ENCODE peak calls at places on chromosomes 6 and 20, in six cellular contexts. U, P, E, W, Q and L are unnamed samples.

GRCh38 chr6:139736507-139736906 is 362.1 kb upstream of the CITED2 start:
- DNase-seq in P (no peak), U (no peak), W (no peak), E (no peak), Q (no peak), L (no peak)

GRCh38 chr6:28657756-28658465 is 132.2 kb downstream of the GPX5 start:
- DNase-seq in Q (peak), E (peak), P (peak), U (peak), W (peak), L (peak)

GRCh38 chr6:133977983-133978895 is 25.2 kb downstream of the TBPL1 start:
- DNase-seq in P (peak), W (no peak), U (no peak), E (peak), Q (no peak), L (no peak)

GRCh38 chr6:138310294-138310693 is 67.4 kb upstream of the SMIM28 start:
- DNase-seq in U (no peak), E (peak), W (no peak), P (no peak), Q (no peak), L (no peak)

GRCh38 chr6:129672345-129672691 is 37.7 kb downstream of the ARHGAP18 start:
- DNase-seq in E (no peak), U (no peak), P (no peak), W (no peak), Q (no peak), L (no peak)

GRCh38 chr20:1273366-1273765 is 7.3 kb downstream of the SNPH start:
- DNase-seq in W (no peak), E (no peak), U (no peak), Q (no peak), P (no peak), L (no peak)

GRCh38 chr20:295804-296203 is 1.6 kb upstream of the ZCCHC3 start:
- DNase-seq in U (no peak), W (no peak), E (no peak), P (no peak), Q (no peak), L (peak)

GRCh38 chr6:127154509-127154908 is 36.0 kb downstream of the RSPO3 start:
- DNase-seq in E (no peak), P (no peak), U (no peak), W (no peak), Q (no peak), L (no peak)

GRCh38 chr6:33092385-33092784 is 16.6 kb downstream of the HLA-DPB1 start:
- DNase-seq in U (no peak), P (no peak), W (no peak), Q (no peak), E (no peak), L (no peak)

GRCh38 chr6:40909811-40910210 is 129.2 kb downstream of the UNC5CL start:
- DNase-seq in W (no peak), Q (no peak), P (no peak), U (no peak), E (no peak), L (no peak)

GRCh38 chr20:34997171-34997570 is 41.5 kb downstream of the MYH7B start:
- DNase-seq in W (no peak), E (no peak), U (peak), P (peak), Q (no peak), L (no peak)

DNA sequence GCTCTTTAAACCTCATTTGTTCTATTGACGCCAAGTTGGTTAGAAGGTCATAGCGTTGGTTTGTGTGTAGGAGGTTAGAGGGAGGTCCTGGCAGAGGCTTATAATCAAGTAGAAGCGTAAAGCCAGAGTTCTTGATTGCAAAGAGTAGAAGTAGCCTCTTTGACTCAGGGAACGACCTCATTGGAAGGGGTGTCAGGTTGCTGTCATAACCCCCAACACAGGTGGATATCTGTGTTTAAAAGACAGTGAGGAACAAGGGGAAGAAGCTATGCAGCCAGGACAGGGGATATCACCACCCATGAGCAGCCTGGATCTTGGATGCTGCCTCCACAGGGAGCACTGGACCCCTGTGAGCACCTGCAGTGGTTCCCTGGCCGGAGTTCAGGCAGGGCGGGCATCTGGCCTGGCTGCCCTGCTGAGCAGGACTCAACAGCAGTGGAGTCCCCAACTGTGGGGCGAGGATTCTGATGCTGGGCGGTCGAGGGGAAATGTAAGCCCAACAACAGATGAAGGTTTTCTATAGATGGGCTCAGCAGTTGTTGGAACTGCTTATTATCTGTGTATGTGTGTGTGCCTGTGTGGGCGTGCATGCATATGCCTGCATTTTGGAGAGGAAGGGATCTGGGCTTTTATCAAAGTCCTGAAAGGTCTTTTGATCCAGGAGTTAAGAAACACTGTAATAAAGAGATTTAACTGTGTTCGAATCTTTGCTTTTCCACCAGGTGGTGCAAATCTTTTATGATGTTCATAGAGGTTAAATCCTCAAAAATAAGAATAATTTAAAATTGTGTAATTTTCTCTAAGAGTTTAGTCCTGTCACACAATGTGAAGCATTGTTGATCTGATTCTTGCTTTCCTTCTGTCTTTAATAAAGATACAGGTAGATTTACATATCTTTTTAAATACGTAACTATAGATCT is 27.7 kb downstream of the HIVEP1 start:
- DNase-seq in Q (no peak), P (no peak), W (no peak), U (no peak), E (no peak), L (no peak)
- H3K23ac ChIP-seq in Q (no peak), P (peak), W (no peak), U (no peak), E (no peak), L (no peak)

GRCh38 chr20:49618289-49618688 is 50.4 kb upstream of the PTGIS start:
- DNase-seq in E (no peak), P (no peak), U (no peak), Q (no peak), W (no peak), L (no peak)
- H2BK15ac ChIP-seq in E (no peak), P (no peak), U (no peak), Q (no peak), W (no peak), L (no peak)

DNA sequence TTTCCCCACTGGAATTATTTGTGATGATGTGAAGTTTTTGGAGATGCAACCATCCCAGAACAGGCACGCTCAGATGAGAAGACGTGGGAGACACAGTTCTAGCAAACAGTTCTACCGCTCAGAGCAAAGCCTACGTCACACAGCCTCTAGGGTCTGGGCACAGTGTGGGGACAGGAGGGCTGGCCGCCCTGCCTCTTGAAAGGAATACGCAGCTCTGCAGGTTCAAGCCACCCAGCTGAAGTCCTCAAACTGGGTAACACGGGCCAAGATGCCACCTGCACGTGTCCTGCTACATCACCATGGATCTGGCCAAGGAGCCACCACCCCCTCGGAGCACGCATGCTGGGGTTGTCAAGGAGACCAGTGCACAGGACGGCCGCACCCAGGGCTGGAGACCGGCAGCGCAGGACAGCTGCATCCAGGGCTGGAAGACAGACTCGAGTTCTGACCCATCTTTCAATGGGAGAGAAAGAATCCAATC is 75.0 kb downstream of the NOL4L start:
- DNase-seq in Q (no peak), E (no peak), U (peak), W (no peak), P (no peak), L (no peak)
- H3K18ac ChIP-seq in Q (no peak), E (no peak), U (no peak), W (peak), P (no peak), L (no peak)

DNA sequence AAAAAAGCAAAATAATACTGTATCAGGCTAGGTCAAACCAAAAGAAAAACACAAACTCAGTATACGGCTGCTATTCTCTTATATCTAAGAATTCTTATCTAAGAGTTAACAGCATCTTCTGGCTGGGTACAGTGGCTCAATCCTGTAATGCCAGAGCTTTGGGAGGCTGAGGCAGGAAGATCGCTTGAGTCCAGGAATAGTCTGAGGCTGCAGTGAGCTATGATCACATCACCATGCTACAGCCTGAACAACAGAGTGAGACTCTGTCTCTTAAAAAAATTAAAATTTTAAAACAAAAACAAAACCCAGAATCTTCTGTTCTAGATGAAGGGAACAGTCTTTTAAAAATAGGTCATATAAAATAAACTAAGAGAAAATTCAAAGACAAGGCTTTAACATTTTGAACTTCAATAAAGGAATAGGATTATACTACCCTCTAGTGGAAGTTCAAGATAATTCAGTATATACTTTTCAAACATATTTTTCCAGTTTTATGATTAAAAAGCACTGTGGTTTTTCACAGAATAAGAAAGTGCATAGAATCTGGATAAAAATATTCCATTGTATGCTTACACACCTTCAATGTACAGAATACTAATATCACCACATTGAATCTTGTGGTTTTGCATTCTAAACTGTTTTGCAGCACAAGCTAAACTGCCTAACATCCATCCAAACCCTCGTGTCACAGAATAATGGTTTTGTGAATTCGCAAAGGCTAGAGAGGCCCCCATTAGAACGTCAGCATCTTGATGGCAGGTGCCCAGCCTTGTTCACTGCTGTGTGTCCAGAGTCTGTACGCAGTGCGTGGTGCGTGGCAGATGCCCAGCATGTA is 39.3 kb downstream of the DTNBP1 start:
- DNase-seq in E (peak), W (no peak), U (no peak), Q (no peak), P (peak), L (peak)
- H3K23ac ChIP-seq in E (no peak), W (no peak), U (no peak), Q (no peak), P (no peak), L (no peak)

DNA sequence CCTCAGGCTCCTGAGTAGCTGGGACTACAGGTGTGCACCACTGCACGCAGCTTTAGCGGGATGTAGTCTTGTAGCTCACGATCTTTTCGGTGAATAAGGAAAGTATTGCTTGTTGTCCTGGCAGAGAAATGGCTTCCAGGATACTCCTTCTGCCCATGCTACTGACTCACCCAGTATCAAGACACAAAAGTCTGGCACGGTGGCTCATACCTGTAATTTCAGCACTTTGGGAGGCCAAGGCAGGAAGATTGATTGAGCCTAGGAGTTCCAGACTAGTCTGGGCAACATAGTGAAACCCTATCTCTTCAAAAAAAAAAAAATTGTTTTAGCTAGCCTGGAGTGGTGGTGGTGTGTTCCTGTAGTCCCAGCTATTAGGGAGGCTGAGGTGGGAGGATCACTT is 40.9 kb upstream of the B4GALT5 start:
- DNase-seq in U (no peak), E (no peak), P (no peak), W (no peak), Q (no peak), L (no peak)
- H2BK15ac ChIP-seq in U (no peak), E (no peak), P (no peak), W (no peak), Q (no peak), L (no peak)

DNA sequence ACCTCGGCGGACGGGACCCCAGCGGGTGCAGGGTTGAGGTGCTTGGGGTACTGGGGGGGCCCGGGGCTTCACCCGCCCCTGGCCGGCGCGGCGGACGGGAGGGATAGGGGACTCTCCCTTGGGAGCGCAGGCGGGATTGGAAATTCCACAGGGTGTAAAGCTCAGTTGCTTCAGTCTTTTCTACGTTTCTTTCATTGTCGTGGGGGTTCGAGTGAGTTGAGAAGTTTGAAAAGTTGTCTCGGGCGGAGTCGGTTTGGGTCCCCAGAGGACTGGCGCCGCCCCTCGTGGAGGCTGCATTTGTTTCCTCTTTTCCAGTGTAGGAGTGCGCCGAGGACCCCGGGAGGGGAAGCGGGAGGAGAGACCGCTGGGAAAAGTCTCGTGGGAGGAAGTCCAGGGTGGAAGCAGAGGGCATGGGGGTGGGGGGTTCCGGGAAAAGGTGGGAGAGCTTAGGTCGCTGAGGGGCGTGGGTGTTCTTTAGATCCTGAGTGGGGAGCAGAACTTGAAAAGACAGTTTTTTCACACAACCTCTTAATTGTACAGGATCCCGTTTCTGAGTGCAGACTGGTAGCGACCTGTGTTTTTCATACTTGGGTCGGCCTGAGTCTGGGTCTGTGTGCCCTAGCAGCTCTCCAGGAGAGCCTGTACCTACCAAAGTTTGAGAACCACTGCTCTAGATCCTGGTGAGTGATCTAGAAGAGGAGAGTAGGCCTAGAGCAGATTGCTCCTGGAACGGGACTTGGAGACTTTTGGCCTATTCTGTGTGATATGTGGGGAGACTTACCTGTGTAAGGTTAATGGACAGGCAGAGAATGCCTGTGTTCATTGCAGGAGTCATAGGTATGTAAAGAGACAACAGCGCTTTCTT is 518 bp downstream of the FAM83B start:
- DNase-seq in Q (peak), P (no peak), W (peak), U (peak), E (peak), L (peak)
- H3K18ac ChIP-seq in Q (peak), P (no peak), W (peak), U (no peak), E (no peak), L (peak)

GRCh38 chr20:31740656-31741323 is 1.7 kb downstream of the TPX2 start:
- DNase-seq in Q (no peak), U (no peak), W (no peak), P (no peak), E (no peak), L (no peak)

GRCh38 chr20:31739550-31739863 is 417 bp downstream of the TPX2 start:
- DNase-seq in U (no peak), P (no peak), E (no peak), W (no peak), Q (no peak), L (no peak)

GRCh38 chr20:31738729-31739549 is at the start of gene TPX2:
- DNase-seq in E (peak), P (peak), Q (peak), W (peak), U (peak), L (peak)

GRCh38 chr20:31740208-31740607 is 1.1 kb downstream of the TPX2 start:
- DNase-seq in E (peak), Q (no peak), W (no peak), P (peak), U (no peak), L (peak)
- H3K23ac ChIP-seq in E (no peak), Q (no peak), W (no peak), P (peak), U (no peak), L (peak)

GRCh38 chr6:10882654-10883053 is 813 bp upstream of the GCM2 start:
- DNase-seq in U (peak), Q (peak), E (peak), W (peak), P (no peak), L (peak)
- H2BK15ac ChIP-seq in U (no peak), Q (no peak), E (no peak), W (peak), P (no peak), L (no peak)

GRCh38 chr20:42368910-42369309 is 750.7 kb upstream of the CHD6 start:
- DNase-seq in W (no peak), P (no peak), U (no peak), Q (no peak), E (no peak), L (no peak)
- H3K18ac ChIP-seq in W (no peak), P (no peak), U (no peak), Q (no peak), E (no peak), L (no peak)

GRCh38 chr6:52271852-52272460 is 12.6 kb downstream of the MCM3 start:
- DNase-seq in Q (no peak), E (no peak), W (no peak), P (peak), U (no peak), L (no peak)

GRCh38 chr6:52276130-52276529 is 8.4 kb downstream of the MCM3 start:
- DNase-seq in W (no peak), P (no peak), E (no peak), Q (no peak), U (no peak), L (no peak)
- H3K23ac ChIP-seq in W (no peak), P (no peak), E (no peak), Q (no peak), U (no peak), L (no peak)